ENCODE peak calls at places on chromosomes 4 and X, in seven cellular contexts. One of them, this sample, is unnamed.

GRCh38 chr4:168636040-168636439 is 139.2 kb downstream of the PALLD start:
- DNase-seq in GM04504: no peak
- DNase-seq in progenitor cell of endocrine pancreas: no peak
- DNase-seq in stimulated activated CD4-positive, alpha-beta T cell treated with anti-CD3 and anti-CD28 coated beads, Interleukin-15, amount 100 ng/mL, for 24 hours: no peak
- DNase-seq in MCF 10A: no peak
- DNase-seq in HTR-8/SVneo: no peak
- DNase-seq in ascending aorta: no peak
- DNase-seq in this sample: no peak

GRCh38 chrX:142001934-142002333 is 98.2 kb downstream of the MAGEC1 start:
- DNase-seq in MCF 10A: peak
- DNase-seq in ascending aorta: no peak
- DNase-seq in HTR-8/SVneo: no peak
- DNase-seq in stimulated activated CD4-positive, alpha-beta T cell treated with anti-CD3 and anti-CD28 coated beads, Interleukin-15, amount 100 ng/mL, for 24 hours: no peak
- DNase-seq in GM04504: no peak
- DNase-seq in progenitor cell of endocrine pancreas: no peak
- DNase-seq in this sample: no peak

GRCh38 chrX:34528081-34528480 is 129.0 kb downstream of the TMEM47 start:
- DNase-seq in GM04504: no peak
- DNase-seq in MCF 10A: peak
- DNase-seq in ascending aorta: no peak
- DNase-seq in stimulated activated CD4-positive, alpha-beta T cell treated with anti-CD3 and anti-CD28 coated beads, Interleukin-15, amount 100 ng/mL, for 24 hours: no peak
- DNase-seq in HTR-8/SVneo: no peak
- DNase-seq in progenitor cell of endocrine pancreas: no peak
- DNase-seq in this sample: no peak

GRCh38 chrX:85379174-85379907 is at the start of gene POF1B:
- DNase-seq in stimulated activated CD4-positive, alpha-beta T cell treated with anti-CD3 and anti-CD28 coated beads, Interleukin-15, amount 100 ng/mL, for 24 hours: no peak
- DNase-seq in progenitor cell of endocrine pancreas: no peak
- DNase-seq in GM04504: no peak
- DNase-seq in HTR-8/SVneo: no peak
- DNase-seq in MCF 10A: peak
- DNase-seq in ascending aorta: no peak
- DNase-seq in this sample: no peak

GRCh38 chr4:6773106-6773505 is 9.4 kb upstream of the KIAA0232 start:
- DNase-seq in GM04504: no peak
- DNase-seq in MCF 10A: no peak
- DNase-seq in progenitor cell of endocrine pancreas: no peak
- DNase-seq in stimulated activated CD4-positive, alpha-beta T cell treated with anti-CD3 and anti-CD28 coated beads, Interleukin-15, amount 100 ng/mL, for 24 hours: no peak
- DNase-seq in HTR-8/SVneo: no peak
- DNase-seq in ascending aorta: no peak
- DNase-seq in this sample: no peak

GRCh38 chr4:174217273-174218126 is 66.0 kb downstream of the FBXO8 start:
- DNase-seq in stimulated activated CD4-positive, alpha-beta T cell treated with anti-CD3 and anti-CD28 coated beads, Interleukin-15, amount 100 ng/mL, for 24 hours: peak
- DNase-seq in HTR-8/SVneo: no peak
- DNase-seq in ascending aorta: no peak
- DNase-seq in GM04504: peak
- DNase-seq in progenitor cell of endocrine pancreas: no peak
- DNase-seq in MCF 10A: no peak
- DNase-seq in this sample: no peak

GRCh38 chr4:81605278-81605677 is 133.6 kb upstream of the RASGEF1B start:
- DNase-seq in MCF 10A: no peak
- DNase-seq in HTR-8/SVneo: no peak
- DNase-seq in progenitor cell of endocrine pancreas: no peak
- DNase-seq in GM04504: no peak
- DNase-seq in stimulated activated CD4-positive, alpha-beta T cell treated with anti-CD3 and anti-CD28 coated beads, Interleukin-15, amount 100 ng/mL, for 24 hours: no peak
- DNase-seq in ascending aorta: no peak
- DNase-seq in this sample: no peak

GRCh38 chrX:11365426-11365825 is 72.2 kb downstream of the AMELX start:
- DNase-seq in HTR-8/SVneo: no peak
- DNase-seq in MCF 10A: no peak
- DNase-seq in progenitor cell of endocrine pancreas: no peak
- DNase-seq in stimulated activated CD4-positive, alpha-beta T cell treated with anti-CD3 and anti-CD28 coated beads, Interleukin-15, amount 100 ng/mL, for 24 hours: no peak
- DNase-seq in ascending aorta: no peak
- DNase-seq in GM04504: no peak
- DNase-seq in this sample: no peak

GRCh38 chr4:77745792-77746191 is 73.4 kb downstream of the CNOT6L start:
- DNase-seq in HTR-8/SVneo: no peak
- DNase-seq in progenitor cell of endocrine pancreas: no peak
- DNase-seq in MCF 10A: no peak
- DNase-seq in GM04504: no peak
- DNase-seq in ascending aorta: no peak
- DNase-seq in stimulated activated CD4-positive, alpha-beta T cell treated with anti-CD3 and anti-CD28 coated beads, Interleukin-15, amount 100 ng/mL, for 24 hours: no peak
- DNase-seq in this sample: no peak

GRCh38 chr4:93605163-93605562 is 223.4 kb upstream of the ATOH1 start:
- DNase-seq in ascending aorta: no peak
- DNase-seq in progenitor cell of endocrine pancreas: no peak
- DNase-seq in HTR-8/SVneo: no peak
- DNase-seq in MCF 10A: peak
- DNase-seq in stimulated activated CD4-positive, alpha-beta T cell treated with anti-CD3 and anti-CD28 coated beads, Interleukin-15, amount 100 ng/mL, for 24 hours: no peak
- DNase-seq in GM04504: no peak
- DNase-seq in this sample: no peak

GRCh38 chrX:70437011-70437410 is 7.6 kb upstream of the DLG3 start:
- DNase-seq in GM04504: no peak
- DNase-seq in HTR-8/SVneo: no peak
- DNase-seq in MCF 10A: peak
- DNase-seq in stimulated activated CD4-positive, alpha-beta T cell treated with anti-CD3 and anti-CD28 coated beads, Interleukin-15, amount 100 ng/mL, for 24 hours: no peak
- DNase-seq in ascending aorta: no peak
- DNase-seq in progenitor cell of endocrine pancreas: no peak
- DNase-seq in this sample: no peak

GRCh38 chrX:11664211-11664888 is 1.4 kb downstream of the ARHGAP6 start:
- DNase-seq in ascending aorta: no peak
- DNase-seq in GM04504: no peak
- DNase-seq in stimulated activated CD4-positive, alpha-beta T cell treated with anti-CD3 and anti-CD28 coated beads, Interleukin-15, amount 100 ng/mL, for 24 hours: peak
- DNase-seq in HTR-8/SVneo: no peak
- DNase-seq in MCF 10A: no peak
- DNase-seq in progenitor cell of endocrine pancreas: no peak
- DNase-seq in this sample: no peak

GRCh38 chrX:28205905-28206304 is 224.7 kb upstream of the DCAF8L1 start:
- DNase-seq in GM04504: no peak
- DNase-seq in MCF 10A: peak
- DNase-seq in stimulated activated CD4-positive, alpha-beta T cell treated with anti-CD3 and anti-CD28 coated beads, Interleukin-15, amount 100 ng/mL, for 24 hours: no peak
- DNase-seq in progenitor cell of endocrine pancreas: no peak
- DNase-seq in HTR-8/SVneo: no peak
- DNase-seq in ascending aorta: no peak
- DNase-seq in this sample: no peak

GRCh38 chr4:159747983-159748382 is 645.1 kb downstream of the RAPGEF2 start:
- DNase-seq in HTR-8/SVneo: no peak
- DNase-seq in GM04504: no peak
- DNase-seq in MCF 10A: no peak
- DNase-seq in progenitor cell of endocrine pancreas: no peak
- DNase-seq in ascending aorta: no peak
- DNase-seq in stimulated activated CD4-positive, alpha-beta T cell treated with anti-CD3 and anti-CD28 coated beads, Interleukin-15, amount 100 ng/mL, for 24 hours: no peak
- DNase-seq in this sample: no peak

GRCh38 chr4:126465341-126465740 is 1150.6 kb downstream of the FAT4 start:
- DNase-seq in stimulated activated CD4-positive, alpha-beta T cell treated with anti-CD3 and anti-CD28 coated beads, Interleukin-15, amount 100 ng/mL, for 24 hours: no peak
- DNase-seq in MCF 10A: no peak
- DNase-seq in ascending aorta: no peak
- DNase-seq in HTR-8/SVneo: no peak
- DNase-seq in progenitor cell of endocrine pancreas: no peak
- DNase-seq in GM04504: no peak
- DNase-seq in this sample: no peak

GRCh38 chr4:170940043-170940724 is 850.4 kb upstream of the AADAT start:
- DNase-seq in MCF 10A: no peak
- DNase-seq in HTR-8/SVneo: no peak
- DNase-seq in ascending aorta: no peak
- DNase-seq in stimulated activated CD4-positive, alpha-beta T cell treated with anti-CD3 and anti-CD28 coated beads, Interleukin-15, amount 100 ng/mL, for 24 hours: no peak
- DNase-seq in GM04504: no peak
- DNase-seq in progenitor cell of endocrine pancreas: no peak
- DNase-seq in this sample: no peak

This sample was measured in 8988T.